ENCODE peak calls at places on chromosomes 1 and 21, in four cellular contexts. I, O, E and L are unnamed samples.

GRCh38 chr1:7574121-7575040 is 196.7 kb upstream of the VAMP3 start:
- DNase-seq in I (peak; percentile 54), E (peak; percentile 84), O (peak; percentile 21), L (no peak)

GRCh38 chr1:9494936-9495758 is 44.1 kb upstream of the SLC25A33 start:
- DNase-seq in I (peak; percentile 65), O (peak; percentile 82), E (peak; percentile 65), L (peak; percentile 58)

GRCh38 chr21:16342932-16343331 is 613.1 kb downstream of the USP25 start:
- DNase-seq in E (no peak), I (no peak), O (no peak), L (no peak)

GRCh38 chr1:43774359-43774758 is 67.0 kb downstream of the ST3GAL3 start:
- DNase-seq in E (no peak), I (no peak), O (no peak), L (no peak)

GRCh38 chr1:159421821-159422220 is 10.2 kb upstream of the OR10J4 start:
- DNase-seq in E (no peak), I (no peak), O (no peak), L (no peak)

GRCh38 chr1:117832453-117832852 is 97.0 kb downstream of the GDAP2 start:
- DNase-seq in E (no peak), O (no peak), I (no peak), L (no peak)

GRCh38 chr1:218592688-218593087 is 247.6 kb downstream of the TGFB2 start:
- DNase-seq in O (no peak), E (no peak), I (no peak), L (no peak)

GRCh38 chr1:27525296-27526271 is 35.6 kb upstream of the WASF2 start:
- DNase-seq in O (peak; percentile 83), I (peak; percentile 75), E (peak; percentile 53), L (no peak)

GRCh38 chr1:51313268-51313852 is 17.0 kb downstream of the TTC39A start:
- DNase-seq in I (no peak), O (no peak), E (no peak), L (no peak)

GRCh38 chr1:108199231-108199657 is 899 bp downstream of the SLC25A24 start:
- DNase-seq in I (peak; percentile 22), O (no peak), E (no peak), L (no peak)

GRCh38 chr1:152018537-152018936 is 18.3 kb downstream of the S100A11 start:
- DNase-seq in O (no peak), I (no peak), E (no peak), L (no peak)
- TF ChIP-seq CTCF in O (no peak), I (no peak), E (no peak), L (peak; percentile 46)

GRCh38 chr1:150484861-150485260 is 2.4 kb upstream of the TARS2 start:
- DNase-seq in O (no peak), E (no peak), I (no peak), L (no peak)
- TF ChIP-seq CTCF in O (no peak), E (no peak), I (no peak), L (no peak)

DNA sequence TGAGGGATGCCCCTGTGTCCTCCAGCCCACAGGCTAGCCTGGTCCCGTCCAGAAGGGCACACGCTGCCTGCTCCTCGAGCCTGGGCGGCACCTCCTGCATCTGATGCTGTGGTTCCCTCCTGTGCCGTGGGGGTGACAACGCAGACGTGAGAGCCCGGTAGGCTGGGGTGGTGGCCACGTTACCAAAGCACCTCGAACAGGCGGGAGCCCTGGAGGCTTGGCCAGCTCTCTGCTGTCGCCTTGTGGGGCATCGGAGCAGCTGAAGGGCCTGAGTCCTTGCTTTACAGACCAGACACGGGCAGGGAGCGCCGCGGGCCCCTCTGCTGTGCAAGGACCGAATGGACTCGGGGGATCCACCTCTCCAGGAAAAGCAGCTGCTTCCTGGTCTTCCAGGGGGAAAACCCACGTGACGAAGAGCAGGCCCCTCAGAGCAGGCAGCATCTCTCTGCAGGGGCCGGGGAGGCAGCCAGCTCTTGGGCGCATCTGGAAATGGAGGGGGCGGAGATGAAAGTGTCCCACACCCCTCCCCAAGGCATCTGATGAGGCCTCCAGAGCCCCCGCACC is 133.3 kb downstream of the NPHP4 start:
- DNase-seq in O (no peak), I (no peak), E (no peak), L (no peak)
- TF ChIP-seq CTCF in O (no peak), I (no peak), E (no peak), L (no peak)

GRCh38 chr1:119674835-119675289 is 26.8 kb upstream of the ZNF697 start:
- DNase-seq in I (no peak), O (peak; percentile 69), E (no peak), L (no peak)

GRCh38 chr1:119675349-119676343 is 27.6 kb upstream of the ZNF697 start:
- DNase-seq in O (peak; percentile 63), I (peak; percentile 98), E (peak; percentile 66), L (peak; percentile 60)

GRCh38 chr1:119679223-119679622 is 31.2 kb upstream of the ZNF697 start:
- DNase-seq in O (no peak), E (no peak), I (no peak), L (no peak)

GRCh38 chr1:119674110-119674509 is 26.0 kb upstream of the ZNF697 start:
- DNase-seq in O (no peak), E (no peak), I (peak; percentile 79), L (no peak)

DNA sequence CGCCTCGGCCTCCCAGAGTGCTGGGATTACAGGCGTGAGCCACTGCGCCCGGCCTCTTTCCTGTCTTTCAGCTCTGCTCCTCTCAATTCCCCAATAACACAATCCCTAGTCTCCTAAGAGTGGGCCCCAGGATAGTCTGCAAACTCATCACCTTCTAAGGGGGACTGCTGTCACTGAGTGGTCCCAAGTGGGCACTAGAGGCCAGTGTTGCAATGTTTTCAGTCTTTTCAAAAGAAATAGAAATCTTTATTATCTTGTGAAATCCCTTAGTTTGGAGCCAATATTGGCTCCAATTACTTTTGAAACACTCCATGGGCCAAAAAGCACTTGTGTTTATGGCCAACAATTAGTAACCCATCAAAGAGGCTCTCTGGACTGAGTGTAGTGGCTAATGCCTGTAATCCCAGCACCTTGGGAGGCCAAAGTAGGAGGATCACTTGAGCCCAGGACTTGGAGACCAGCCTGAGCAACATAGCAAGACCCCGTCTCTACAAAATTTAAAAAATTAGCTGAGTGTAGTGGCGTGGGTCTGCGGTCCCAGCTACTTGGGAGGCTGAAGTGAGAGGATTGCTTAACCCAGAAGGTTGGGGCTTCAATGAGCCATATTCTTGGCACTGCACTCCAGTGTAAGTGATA is 28.6 kb upstream of the ZNF697 start:
- DNase-seq in E (no peak), I (peak; percentile 29), O (peak; percentile 72), L (no peak)
- TF ChIP-seq CTCF in E (peak; percentile 15), I (no peak), O (no peak), L (no peak)

GRCh38 chr1:162153374-162153773 is 83.9 kb downstream of the NOS1AP start:
- DNase-seq in O (no peak), I (no peak), E (no peak), L (no peak)

GRCh38 chr1:162147760-162148159 is 78.3 kb downstream of the NOS1AP start:
- DNase-seq in I (no peak), E (no peak), O (no peak), L (no peak)

GRCh38 chr1:162157469-162157868 is 88.0 kb downstream of the NOS1AP start:
- DNase-seq in I (no peak), O (no peak), E (no peak), L (no peak)

GRCh38 chr1:162150112-162150511 is 80.6 kb downstream of the NOS1AP start:
- DNase-seq in I (no peak), E (no peak), O (no peak), L (no peak)

DNA sequence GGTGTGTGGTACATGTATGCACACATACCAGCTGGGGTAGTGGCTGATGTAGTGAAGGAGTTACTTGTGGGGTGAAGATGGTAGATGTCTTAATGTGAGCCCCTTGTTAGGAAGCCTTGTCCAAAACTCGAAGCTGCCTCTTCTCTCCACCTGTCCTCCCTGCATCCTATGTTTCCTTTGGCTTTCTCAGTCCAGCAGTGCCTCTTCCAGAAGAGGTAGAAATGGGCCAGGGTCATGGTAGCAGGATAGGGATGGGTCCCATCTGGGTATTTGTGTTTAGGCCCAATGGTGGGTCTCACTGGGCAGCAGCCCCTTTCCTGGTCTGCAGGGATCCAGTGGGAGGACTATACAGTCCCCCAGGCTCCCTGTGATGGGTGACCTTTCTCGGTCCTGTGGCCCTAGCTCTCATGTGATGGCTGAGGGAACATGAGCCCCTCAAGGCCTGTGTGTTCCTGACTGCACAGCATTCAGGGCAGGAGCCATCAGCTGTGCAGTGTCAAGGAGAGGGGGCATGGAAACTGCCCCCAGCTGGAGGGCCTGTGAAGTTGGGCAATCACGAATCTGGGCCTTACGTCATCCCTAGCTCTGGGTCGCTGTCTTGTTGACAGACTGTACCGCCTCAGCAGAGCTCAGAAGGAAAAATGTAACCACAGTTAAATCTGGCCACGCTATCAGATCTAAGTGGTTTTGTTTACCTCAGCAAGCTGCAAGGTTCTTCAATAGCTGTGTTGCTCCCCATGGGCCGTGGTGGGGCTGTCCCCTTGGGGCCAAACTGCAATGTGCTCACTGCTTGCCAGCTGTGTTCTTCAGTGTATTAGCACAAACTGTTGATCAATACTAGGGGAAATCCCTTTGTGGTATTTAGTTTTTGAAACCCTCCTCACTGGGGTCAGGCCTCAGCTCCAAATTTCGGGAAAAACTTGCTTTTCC is 82.7 kb downstream of the NOS1AP start:
- DNase-seq in O (no peak), E (peak; percentile 83), I (no peak), L (no peak)
- TF ChIP-seq CTCF in O (no peak), E (no peak), I (no peak), L (no peak)

GRCh38 chr1:158251160-158251559 is 3.1 kb upstream of the CD1A start:
- DNase-seq in O (no peak), I (no peak), E (no peak), L (no peak)
- TF ChIP-seq CTCF in O (no peak), I (no peak), E (no peak), L (no peak)

GRCh38 chr1:203136409-203137042 is 9.0 kb downstream of the ADORA1 start:
- DNase-seq in E (no peak), O (no peak), I (no peak), L (no peak)
- TF ChIP-seq CTCF in E (no peak), O (no peak), I (no peak), L (peak; percentile 25)

GRCh38 chr1:119489201-119489600 is 17.8 kb upstream of the HSD3B1 start:
- DNase-seq in E (no peak), I (no peak), O (no peak), L (no peak)
- TF ChIP-seq CTCF in E (no peak), I (no peak), O (no peak), L (no peak)

DNA sequence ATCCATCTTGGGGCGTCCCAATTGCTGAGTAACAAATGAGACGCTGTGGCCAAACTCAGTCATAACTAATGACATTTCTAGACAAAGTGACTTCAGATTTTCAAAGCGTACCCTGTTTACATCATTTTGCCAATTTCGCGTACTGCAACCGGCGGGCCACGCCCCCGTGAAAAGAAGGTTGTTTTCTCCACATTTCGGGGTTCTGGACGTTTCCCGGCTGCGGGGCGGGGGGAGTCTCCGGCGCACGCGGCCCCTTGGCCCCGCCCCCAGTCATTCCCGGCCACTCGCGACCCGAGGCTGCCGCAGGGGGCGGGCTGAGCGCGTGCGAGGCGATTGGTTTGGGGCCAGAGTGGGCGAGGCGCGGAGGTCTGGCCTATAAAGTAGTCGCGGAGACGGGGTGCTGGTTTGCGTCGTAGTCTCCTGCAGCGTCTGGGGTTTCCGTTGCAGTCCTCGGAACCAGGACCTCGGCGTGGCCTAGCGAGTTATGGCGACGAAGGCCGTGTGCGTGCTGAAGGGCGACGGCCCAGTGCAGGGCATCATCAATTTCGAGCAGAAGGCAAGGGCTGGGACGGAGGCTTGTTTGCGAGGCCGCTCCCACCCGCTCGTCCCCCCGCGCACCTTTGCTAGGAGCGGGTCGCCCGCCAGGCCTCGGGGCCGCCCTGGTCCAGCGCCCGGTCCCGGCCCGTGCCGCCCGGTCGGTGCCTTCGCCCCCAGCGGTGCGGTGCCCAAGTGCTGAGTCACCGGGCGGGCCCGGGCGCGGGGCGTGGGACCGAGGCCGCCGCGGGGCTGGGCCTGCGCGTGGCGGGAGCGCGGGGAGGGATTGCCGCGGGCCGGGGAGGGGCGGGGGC is at the start of gene SOD1:
- DNase-seq in I (peak; percentile 97), O (peak; percentile 97), E (peak; percentile 97), L (peak; percentile 85)
- TF ChIP-seq CTCF in I (peak; percentile 20), O (peak; percentile 8), E (peak; percentile 15), L (peak; percentile 9)